ENCODE peak calls at places on chromosomes 13 and 19, in seven cellular contexts. Q is K562, G is suprapubic skin, Y is upper lobe of left lung, Z is sigmoid colon, P is transverse colon, H is H1. L is an unnamed sample.

GRCh38 chr19:47839913-47840312 is 18.2 kb downstream of the CRX start:
- DNase-seq in Q (no peak), G (no peak), Y (no peak), Z (no peak), P (no peak), H (no peak), L (no peak)

GRCh38 chr13:21316376-21316775 is 139.9 kb downstream of the MRPL57 start:
- DNase-seq in Q (no peak), G (no peak), Y (no peak), Z (no peak), P (no peak), H (no peak), L (no peak)

GRCh38 chr19:50332264-50333038 is 3.3 kb upstream of the KCNC3 start:
- DNase-seq in Q (peak), G (no peak), Y (no peak), Z (no peak), P (no peak), H (no peak), L (no peak)

GRCh38 chr19:6249296-6249695 is 30.5 kb downstream of the MLLT1 start:
- DNase-seq in Q (no peak), G (no peak), Y (no peak), Z (no peak), P (no peak), H (no peak), L (no peak)

GRCh38 chr19:38979867-38980266 is 4.3 kb upstream of the FBXO17 start:
- DNase-seq in Q (peak), G (no peak), Y (no peak), Z (no peak), P (no peak), H (no peak), L (no peak)

GRCh38 chr13:113927661-113928581 is 46.0 kb downstream of the C13orf46 start:
- DNase-seq in Q (no peak), G (peak), Y (peak), Z (peak), P (peak), H (no peak), L (no peak)

GRCh38 chr13:113803409-113804016 is 44.5 kb downstream of the TMEM255B start:
- DNase-seq in Q (no peak), G (peak), Y (no peak), Z (no peak), P (no peak), H (no peak), L (no peak)

GRCh38 chr19:1847684-1848398 is 442 bp downstream of the REXO1 start:
- DNase-seq in Q (peak), G (no peak), Y (peak), Z (no peak), P (peak), H (no peak), L (no peak)

GRCh38 chr13:50514249-50514648 is 329.2 kb downstream of the DLEU7 start:
- DNase-seq in Q (no peak), G (no peak), Y (no peak), Z (no peak), P (no peak), H (no peak), L (no peak)

GRCh38 chr19:39532233-39533002 is at the start of gene EID2B:
- DNase-seq in Q (peak), G (peak), Y (peak), Z (peak), P (peak), H (peak), L (peak)

GRCh38 chr19:34049944-34050343 is 122.4 kb upstream of the LSM14A start:
- DNase-seq in Q (no peak), G (no peak), Y (no peak), Z (no peak), P (no peak), H (no peak), L (no peak)

GRCh38 chr13:110302154-110302553 is 4.8 kb downstream of the COL4A1 start:
- DNase-seq in Q (no peak), G (no peak), Y (no peak), Z (peak), P (no peak), H (no peak), L (no peak)

GRCh38 chr13:24625870-24626419 is 54.3 kb upstream of the ATP12A start:
- DNase-seq in Q (no peak), G (no peak), Y (no peak), Z (no peak), P (no peak), H (no peak), L (no peak)

GRCh38 chr13:95643814-95644598 is 500 bp downstream of the DZIP1 start:
- DNase-seq in Q (no peak), G (peak), Y (peak), Z (no peak), P (no peak), H (no peak), L (no peak)

GRCh38 chr19:36421749-36422481 is 3.5 kb upstream of the ZFP82 start:
- DNase-seq in Q (no peak), G (no peak), Y (peak), Z (no peak), P (no peak), H (no peak), L (no peak)

GRCh38 chr19:29645911-29646310 is 19.4 kb upstream of the PLEKHF1 start:
- DNase-seq in Q (peak), G (peak), Y (no peak), Z (no peak), P (no peak), H (no peak), L (no peak)

GRCh38 chr19:48480151-48480475 is 10.9 kb downstream of the CYTH2 start:
- DNase-seq in Q (no peak), G (no peak), Y (peak), Z (peak), P (peak), H (no peak), L (no peak)

GRCh38 chr13:42991892-42992584 is at the start of gene EPSTI1:
- DNase-seq in Q (peak), G (peak), Y (peak), Z (peak), P (peak), H (no peak), L (peak)

GRCh38 chr19:51372649-51373504 is at the start of gene NKG7:
- DNase-seq in Q (peak), G (no peak), Y (no peak), Z (no peak), P (no peak), H (no peak), L (no peak)

GRCh38 chr19:37467608-37468090 is 405 bp upstream of the ZNF569 start:
- DNase-seq in Q (no peak), G (no peak), Y (no peak), Z (no peak), P (no peak), H (no peak), L (no peak)
- H3K27ac ChIP-seq in Q (peak), G (peak), Y (peak), Z (peak), P (peak), H (no peak), L (peak)

GRCh38 chr13:61700663-61701062 is 285.0 kb upstream of the PCDH20 start:
- DNase-seq in Q (no peak), G (no peak), Y (no peak), Z (no peak), P (no peak), H (no peak), L (no peak)
- TF ChIP-seq EP300 in Q (no peak), G (no peak), Y (no peak), Z (no peak), P (no peak), H (no peak), L (no peak)

DNA sequence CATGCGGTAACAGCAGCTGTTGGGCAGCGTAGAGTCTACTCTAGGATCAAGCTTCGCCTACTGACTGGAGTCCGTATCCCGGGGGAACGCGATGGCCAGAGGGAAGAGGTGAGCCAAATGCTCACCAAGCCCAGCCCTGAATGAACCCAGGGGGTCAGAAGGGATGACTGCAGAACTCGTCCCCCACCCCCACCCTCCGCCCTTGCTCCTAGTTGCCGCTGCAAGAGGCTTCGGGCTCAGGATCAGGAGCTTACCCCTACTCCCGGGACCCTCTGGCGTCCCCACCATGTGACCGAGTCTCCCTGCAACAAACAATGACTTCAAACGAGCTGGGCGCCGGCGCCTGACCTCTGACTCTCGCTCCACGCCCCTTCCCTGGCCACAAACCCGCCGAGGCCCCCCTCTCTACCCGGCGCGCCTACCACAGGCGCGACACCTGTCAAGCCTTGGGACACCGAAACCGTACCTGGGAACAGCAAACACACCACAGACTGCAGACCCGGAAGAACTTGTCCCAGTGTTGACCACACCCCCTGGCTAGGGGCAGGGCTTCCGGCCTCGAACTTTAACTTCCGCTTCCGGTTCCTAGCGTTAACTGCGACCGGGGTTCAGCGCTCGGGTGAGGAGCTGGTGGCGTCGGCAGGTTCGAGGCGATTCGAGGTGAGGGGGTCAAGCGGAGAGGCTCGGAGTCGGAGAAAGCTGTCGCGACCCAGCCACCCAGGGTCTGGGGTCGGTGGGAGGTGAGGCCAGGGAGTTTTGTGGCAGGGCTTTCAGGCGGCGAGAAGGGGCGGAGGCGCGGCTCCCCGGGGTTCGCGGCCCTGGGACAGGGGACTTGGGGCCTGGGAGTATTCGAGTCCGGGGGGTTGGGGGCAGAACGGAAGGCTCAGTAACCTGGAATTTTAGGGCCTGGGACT is at the start of gene UBL5:
- DNase-seq in Q (peak), G (peak), Y (peak), Z (peak), P (peak), H (peak), L (peak)
- TF ChIP-seq POLR2AphosphoS5 in Q (peak), G (peak), Y (peak), Z (peak), P (peak), H (peak), L (peak)

GRCh38 chr19:23596872-23597271 is 90.1 kb downstream of the ZNF675 start:
- DNase-seq in Q (no peak), G (no peak), Y (no peak), Z (no peak), P (no peak), H (no peak), L (no peak)
- H3K27ac ChIP-seq in Q (no peak), G (no peak), Y (no peak), Z (no peak), P (no peak), H (no peak), L (no peak)

GRCh38 chr13:93007928-93008327 is 218.7 kb upstream of the GPC6 start:
- DNase-seq in Q (no peak), G (no peak), Y (no peak), Z (no peak), P (no peak), H (no peak), L (no peak)

GRCh38 chr13:93004919-93005318 is 221.7 kb upstream of the GPC6 start:
- DNase-seq in Q (no peak), G (no peak), Y (no peak), Z (no peak), P (no peak), H (peak), L (no peak)

GRCh38 chr13:93003531-93003930 is 223.1 kb upstream of the GPC6 start:
- DNase-seq in Q (no peak), G (no peak), Y (no peak), Z (no peak), P (no peak), H (no peak), L (no peak)

DNA sequence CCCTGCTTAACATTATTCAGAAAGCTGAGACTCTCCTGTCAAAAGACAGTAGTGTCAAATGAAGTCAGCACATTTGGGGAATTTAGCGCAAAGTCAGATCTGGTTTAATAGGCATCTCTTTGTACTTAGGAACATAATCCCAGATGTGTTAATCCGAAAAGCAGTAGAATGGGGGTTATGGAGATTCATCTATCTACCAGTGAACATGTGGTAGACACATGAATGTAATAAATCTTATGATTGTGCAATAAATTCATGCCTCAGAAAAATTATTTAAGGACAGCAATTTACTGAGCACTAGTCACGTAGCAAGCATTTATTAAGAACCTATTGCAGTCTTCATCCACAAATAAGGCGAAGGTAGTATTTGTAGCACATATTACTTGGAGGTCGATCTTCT is 224.5 kb upstream of the GPC6 start:
- DNase-seq in Q (no peak), G (no peak), Y (no peak), Z (no peak), P (no peak), H (no peak), L (no peak)
- TF ChIP-seq EP300 in Q (no peak), G (no peak), Y (no peak), Z (no peak), P (no peak), H (no peak), L (no peak)

GRCh38 chr13:31503626-31504025 is 235.7 kb upstream of the RXFP2 start:
- DNase-seq in Q (no peak), G (no peak), Y (no peak), Z (no peak), P (no peak), H (no peak), L (no peak)
- TF ChIP-seq POLR2AphosphoS5 in Q (no peak), G (no peak), Y (no peak), Z (no peak), P (no peak), H (no peak), L (no peak)

DNA sequence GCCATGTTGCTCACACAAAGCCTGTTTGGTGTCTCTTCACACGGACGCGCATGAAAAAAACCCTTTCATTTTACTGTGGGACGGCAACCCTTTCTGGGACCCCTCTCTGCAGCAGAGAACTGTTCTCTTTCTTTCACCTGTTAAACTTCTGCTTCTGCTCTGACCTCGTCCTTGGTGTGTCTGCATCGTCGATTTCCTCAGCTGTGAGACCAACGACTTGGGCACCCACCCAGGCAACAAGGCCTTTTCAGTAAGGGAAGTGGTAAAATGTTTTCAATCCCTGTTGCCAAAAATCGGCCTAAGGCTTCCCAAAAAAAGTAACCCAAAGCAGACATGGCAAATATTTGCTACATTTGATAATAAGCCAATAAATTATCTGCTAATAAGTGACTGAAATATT is 515.3 kb downstream of the IRS2 start:
- DNase-seq in Q (no peak), G (no peak), Y (no peak), Z (no peak), P (no peak), H (no peak), L (no peak)
- H3K27ac ChIP-seq in Q (no peak), G (no peak), Y (no peak), Z (no peak), P (no peak), H (no peak), L (no peak)

GRCh38 chr13:73040968-73041580 is 17.7 kb upstream of the KLF5 start:
- DNase-seq in Q (peak), G (no peak), Y (no peak), Z (no peak), P (peak), H (no peak), L (no peak)
- TF ChIP-seq EP300 in Q (no peak), G (no peak), Y (no peak), Z (no peak), P (peak), H (no peak), L (no peak)